ENCODE peak calls at places on chromosomes 6 and 20, in nine cellular contexts. H is stomach, P is ovary, X is heart left ventricle, U is gastrocnemius medialis, T is uterus, O is A549, I is IMR-90, K is H1. Z is an unnamed sample.

GRCh38 chr6:89350281-89351037 is 2.1 kb downstream of the UBE2J1 start:
- DNase-seq in H (no peak), P (no peak), X (no peak), U (no peak), T (no peak), O (no peak), I (no peak), K (no peak), Z (no peak)

GRCh38 chr6:16712250-16712930 is 48.9 kb downstream of the ATXN1 start:
- DNase-seq in H (no peak), P (no peak), X (no peak), U (no peak), T (no peak), O (no peak), I (no peak), K (no peak), Z (no peak)

GRCh38 chr20:10434467-10434831 is 427 bp upstream of the MKKS start:
- DNase-seq in H (peak; percentile 94), P (peak; percentile 90), X (peak; percentile 95), U (peak; percentile 94), T (peak; percentile 93), O (peak; percentile 96), I (peak; percentile 99), K (peak; percentile 92), Z (peak; percentile 92)

GRCh38 chr6:116536216-116536621 is 9.3 kb downstream of the TRAPPC3L start:
- DNase-seq in H (no peak), P (no peak), X (no peak), U (no peak), T (no peak), O (peak; percentile 11), I (peak; percentile 71), K (no peak), Z (no peak)

GRCh38 chr6:122734529-122735203 is 44.9 kb upstream of the FABP7 start:
- DNase-seq in H (no peak), P (no peak), X (no peak), U (no peak), T (no peak), O (no peak), I (no peak), K (no peak), Z (no peak)

GRCh38 chr20:57251344-57251743 is 15.1 kb downstream of the BMP7 start:
- DNase-seq in H (no peak), P (no peak), X (no peak), U (no peak), T (no peak), O (no peak), I (no peak), K (no peak), Z (no peak)

GRCh38 chr6:17869010-17869752 is 118.3 kb downstream of the KIF13A start:
- DNase-seq in H (no peak), P (no peak), X (no peak), U (no peak), T (no peak), O (no peak), I (peak; percentile 77), K (no peak), Z (no peak)

GRCh38 chr6:111585241-111585968 is 20.3 kb downstream of the TRAF3IP2 start:
- DNase-seq in H (no peak), P (no peak), X (no peak), U (peak; percentile 53), T (no peak), O (no peak), I (peak; percentile 75), K (no peak), Z (no peak)

GRCh38 chr20:8143474-8143873 is 11.4 kb downstream of the PLCB1 start:
- DNase-seq in H (no peak), P (no peak), X (no peak), U (no peak), T (no peak), O (no peak), I (no peak), K (no peak), Z (no peak)

GRCh38 chr6:24481449-24481848 is 7.9 kb downstream of the GPLD1 start:
- DNase-seq in H (no peak), P (no peak), X (no peak), U (no peak), T (no peak), O (no peak), I (peak; percentile 32), K (no peak), Z (no peak)
- H3K27ac ChIP-seq in H (no peak overlapping the region), P (no peak overlapping the region), X (no peak overlapping the region), U (no peak overlapping the region), T (no peak overlapping the region), O (no peak overlapping the region), I (no peak overlapping the region), K (no peak overlapping the region), Z (no peak overlapping the region)

DNA sequence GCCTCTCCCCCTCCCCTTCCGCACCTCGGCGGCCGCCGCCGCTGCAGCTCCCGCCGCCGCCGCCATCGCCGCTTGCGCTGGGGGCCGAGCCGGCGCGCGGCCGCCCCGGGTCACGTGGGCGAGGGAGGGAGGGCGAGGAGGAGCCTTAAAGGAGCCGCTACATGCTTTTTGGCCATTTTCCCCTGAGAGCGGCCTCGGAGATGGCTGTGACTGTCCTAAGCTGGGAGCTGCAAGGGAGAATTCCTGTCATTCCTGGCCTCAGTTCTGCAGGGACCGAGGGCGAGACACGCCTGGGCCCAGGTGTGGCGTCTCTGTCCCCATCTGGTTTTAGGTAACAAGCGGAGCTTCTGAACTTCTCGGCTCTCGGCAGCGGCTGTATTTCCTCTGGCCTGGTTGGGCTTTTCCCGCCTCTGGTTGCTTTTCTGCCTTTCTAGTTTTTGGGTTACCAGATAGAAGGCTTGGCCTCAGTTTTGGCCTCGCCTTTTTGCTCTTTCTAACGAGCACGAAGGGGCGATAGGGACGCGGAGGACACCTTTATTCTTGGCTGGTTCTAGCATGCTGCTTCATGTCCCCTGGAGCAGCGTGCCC is at the start of gene EHMT2:
- DNase-seq in H (peak; percentile 85), P (peak; percentile 86), X (peak; percentile 88), U (peak; percentile 78), T (peak; percentile 86), O (peak; percentile 61), I (peak; percentile 68), K (no peak), Z (peak; percentile 84)
- TF ChIP-seq POLR2A in H (no peak), P (peak; percentile 60), X (no peak), U (peak; percentile 86), T (peak; percentile 79), O (peak; percentile 44), I (no peak), K (peak; percentile 72), Z (peak; percentile 30)

GRCh38 chr6:11653028-11653583 is 115.6 kb downstream of the TMEM170B start:
- DNase-seq in H (no peak), P (peak; percentile 43), X (peak; percentile 19), U (no peak), T (peak; percentile 21), O (peak; percentile 30), I (peak; percentile 97), K (peak; percentile 29), Z (no peak)

GRCh38 chr6:11648436-11648775 is 110.9 kb downstream of the TMEM170B start:
- DNase-seq in H (no peak), P (no peak), X (no peak), U (no peak), T (no peak), O (no peak), I (no peak), K (no peak), Z (no peak)

GRCh38 chr6:11648889-11649288 is 111.3 kb downstream of the TMEM170B start:
- DNase-seq in H (no peak), P (no peak), X (no peak), U (no peak), T (no peak), O (no peak), I (no peak), K (no peak), Z (peak; percentile 32)

GRCh38 chr6:11650297-11650696 is 112.7 kb downstream of the TMEM170B start:
- DNase-seq in H (no peak), P (no peak), X (peak; percentile 68), U (no peak), T (no peak), O (no peak), I (peak; percentile 90), K (peak; percentile 90), Z (no peak)

DNA sequence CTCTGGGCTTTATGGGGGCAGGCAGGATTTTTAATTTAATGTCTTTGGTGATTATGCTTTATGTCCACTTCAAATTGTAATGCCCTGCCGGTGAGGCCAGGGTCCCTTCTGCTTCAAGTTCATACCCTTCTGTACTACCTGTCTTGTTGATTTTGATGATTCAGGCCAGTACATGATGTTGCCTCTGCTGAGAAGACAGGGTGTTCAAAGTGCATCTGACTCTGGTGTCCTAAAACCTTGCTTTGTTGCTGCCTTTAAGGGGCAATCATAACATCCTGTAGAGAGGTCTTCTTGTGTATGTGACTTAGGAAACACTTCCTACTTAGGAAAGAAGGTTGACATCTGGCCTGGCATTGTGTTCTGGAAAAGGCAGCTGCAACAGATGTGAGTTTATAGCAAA is 113.2 kb downstream of the TMEM170B start:
- DNase-seq in H (no peak), P (no peak), X (no peak), U (no peak), T (no peak), O (no peak), I (no peak), K (no peak), Z (no peak)
- H3K27ac ChIP-seq in H (no peak overlapping the region), P (no peak overlapping the region), X (peak overlapping the region; percentile 57), U (peak overlapping the region; percentile 43), T (no peak overlapping the region), O (peak overlapping the region; percentile 46), I (peak overlapping the region; percentile 79), K (peak overlapping the region; percentile 57), Z (peak overlapping the region; percentile 5)

GRCh38 chr6:70413829-70414494 is 654 bp downstream of the FAM135A start:
- DNase-seq in H (no peak), P (no peak), X (no peak), U (no peak), T (peak; percentile 27), O (peak; percentile 9), I (no peak), K (no peak), Z (peak; percentile 89)

GRCh38 chr6:70411948-70412796 is 1.1 kb upstream of the FAM135A start:
- DNase-seq in H (no peak), P (peak; percentile 15), X (no peak), U (no peak), T (no peak), O (no peak), I (no peak), K (no peak), Z (no peak)

GRCh38 chr6:70414813-70415212 is 1.5 kb downstream of the FAM135A start:
- DNase-seq in H (no peak), P (no peak), X (no peak), U (no peak), T (no peak), O (no peak), I (no peak), K (no peak), Z (no peak)

GRCh38 chr6:70412797-70413113 is 553 bp upstream of the FAM135A start:
- DNase-seq in H (no peak), P (no peak), X (no peak), U (no peak), T (no peak), O (no peak), I (no peak), K (no peak), Z (no peak)

DNA sequence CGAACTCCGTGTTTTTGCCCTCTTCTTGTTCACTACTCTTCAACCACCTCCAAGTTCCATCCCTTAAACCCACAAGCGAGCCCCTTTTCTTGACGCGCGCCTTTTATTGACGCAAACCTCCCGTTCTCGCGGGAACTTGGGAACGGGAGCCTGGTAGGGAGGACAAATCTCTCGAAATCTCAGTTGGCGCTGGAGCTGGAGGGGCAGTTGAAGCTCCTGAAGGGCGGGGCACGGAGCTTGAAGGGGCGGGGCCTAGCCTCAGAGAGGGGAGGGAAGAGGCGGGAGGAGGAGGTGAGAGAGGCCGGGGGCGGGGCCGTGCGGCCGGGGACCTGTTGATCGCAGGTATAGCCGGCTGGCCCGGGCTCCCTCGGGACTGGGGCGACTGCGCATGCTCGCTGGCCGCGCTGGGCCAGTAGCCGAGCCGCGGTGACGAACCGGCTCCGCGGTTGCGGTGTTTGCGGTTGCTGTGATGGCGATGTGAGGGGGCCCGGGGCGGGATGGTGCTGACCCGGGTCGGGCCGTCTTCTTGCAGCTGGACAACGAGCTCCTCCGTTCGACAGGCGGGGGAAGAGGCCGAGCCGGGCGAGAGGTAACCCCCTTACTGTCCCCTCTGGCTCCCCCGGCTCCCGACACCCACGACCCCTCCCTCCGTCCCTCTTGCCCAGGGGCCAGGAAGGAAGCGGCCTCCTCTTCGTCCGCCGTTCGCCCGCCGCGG is at the start of gene FAM135A:
- DNase-seq in H (peak; percentile 100), P (peak; percentile 98), X (peak; percentile 97), U (peak; percentile 91), T (peak; percentile 97), O (peak; percentile 76), I (peak; percentile 96), K (peak; percentile 99), Z (peak; percentile 99)
- TF ChIP-seq POLR2A in H (no peak), P (peak; percentile 52), X (no peak), U (peak; percentile 63), T (peak; percentile 85), O (peak; percentile 80), I (peak; percentile 79), K (peak; percentile 99), Z (no peak)